ENCODE peak calls at places on chromosomes 11 and 22, in seven cellular contexts. B is CD8-positive, alpha-beta T cell; Q is sigmoid colon; Z is cardiac fibroblast; A is A673; P is tibial nerve; N is endodermal cell. H is an unnamed sample.

GRCh38 chr11:69443968-69444364 is 37.5 kb upstream of the LINC01488 start:
- DNase-seq in B (no peak), Q (no peak), Z (peak; percentile 42), A (no peak), P (no peak), N (peak; percentile 70), H (peak; percentile 35)

GRCh38 chr11:65558002-65558784 is at the start of gene LTBP3:
- DNase-seq in B (peak; percentile 29), Q (peak; percentile 94), Z (peak; percentile 92), A (peak; percentile 87), P (peak; percentile 80), N (peak; percentile 83), H (peak; percentile 88)

GRCh38 chr11:67392182-67392715 is 463 bp downstream of the RAD9A start:
- DNase-seq in B (no peak), Q (no peak), Z (no peak), A (no peak), P (no peak), N (no peak), H (no peak)

GRCh38 chr11:93396356-93396755 is 65.8 kb downstream of the DEUP1 start:
- DNase-seq in B (no peak), Q (no peak), Z (no peak), A (no peak), P (no peak), N (no peak), H (peak; percentile 4)

GRCh38 chr22:50301581-50301991 is 5.9 kb downstream of the PLXNB2 start:
- DNase-seq in B (no peak), Q (no peak), Z (peak; percentile 52), A (no peak), P (no peak), N (no peak), H (no peak)

GRCh38 chr11:69965821-69966582 is 112.1 kb upstream of the ANO1 start:
- DNase-seq in B (no peak), Q (no peak), Z (no peak), A (no peak), P (no peak), N (no peak), H (no peak)

GRCh38 chr11:99271527-99271926 is 250.8 kb downstream of the CNTN5 start:
- DNase-seq in B (no peak), Q (no peak), Z (no peak), A (no peak), P (no peak), N (peak; percentile 80), H (no peak)

GRCh38 chr11:37972691-37973090 is 1374.7 kb upstream of the RAG2 start:
- DNase-seq in B (no peak), Q (no peak), Z (peak; percentile 83), A (no peak), P (no peak), N (no peak), H (peak; percentile 77)

GRCh38 chr11:126969865-126970479 is 30.6 kb downstream of the KIRREL3 start:
- DNase-seq in B (no peak), Q (no peak), Z (peak; percentile 23), A (peak; percentile 25), P (no peak), N (peak; percentile 58), H (no peak)

GRCh38 chr11:280762-281485 is 2.7 kb downstream of the NLRP6 start:
- DNase-seq in B (peak; percentile 53), Q (peak; percentile 56), Z (no peak), A (no peak), P (no peak), N (peak; percentile 46), H (no peak)

GRCh38 chr22:49725516-49725915 is 102.2 kb downstream of the BRD1 start:
- DNase-seq in B (no peak), Q (no peak), Z (no peak), A (no peak), P (no peak), N (no peak), H (no peak)

GRCh38 chr11:70490208-70490607 is 91.9 kb downstream of the CTTN start:
- DNase-seq in B (no peak), Q (peak; percentile 40), Z (no peak), A (no peak), P (no peak), N (no peak), H (no peak)

GRCh38 chr22:37639070-37639760 is at the start of gene SH3BP1:
- DNase-seq in B (peak; percentile 59), Q (no peak), Z (peak; percentile 48), A (peak; percentile 56), P (no peak), N (peak; percentile 89), H (peak; percentile 35)

GRCh38 chr11:114110948-114111347 is 51.4 kb downstream of the ZBTB16 start:
- DNase-seq in B (no peak), Q (no peak), Z (peak; percentile 71), A (no peak), P (no peak), N (no peak), H (peak; percentile 65)

GRCh38 chr11:65575568-65576231 is at the start of gene EHBP1L1:
- DNase-seq in B (peak; percentile 75), Q (peak; percentile 88), Z (peak; percentile 65), A (peak; percentile 78), P (peak; percentile 49), N (peak; percentile 73), H (peak; percentile 57)

GRCh38 chr11:1326435-1327063 is 17.1 kb upstream of the TOLLIP start:
- DNase-seq in B (no peak), Q (peak; percentile 64), Z (no peak), A (no peak), P (no peak), N (no peak), H (peak; percentile 50)

GRCh38 chr11:97336064-97336463 is 946.3 kb downstream of the JRKL start:
- DNase-seq in B (no peak), Q (no peak), Z (no peak), A (no peak), P (no peak), N (no peak), H (no peak)

DNA sequence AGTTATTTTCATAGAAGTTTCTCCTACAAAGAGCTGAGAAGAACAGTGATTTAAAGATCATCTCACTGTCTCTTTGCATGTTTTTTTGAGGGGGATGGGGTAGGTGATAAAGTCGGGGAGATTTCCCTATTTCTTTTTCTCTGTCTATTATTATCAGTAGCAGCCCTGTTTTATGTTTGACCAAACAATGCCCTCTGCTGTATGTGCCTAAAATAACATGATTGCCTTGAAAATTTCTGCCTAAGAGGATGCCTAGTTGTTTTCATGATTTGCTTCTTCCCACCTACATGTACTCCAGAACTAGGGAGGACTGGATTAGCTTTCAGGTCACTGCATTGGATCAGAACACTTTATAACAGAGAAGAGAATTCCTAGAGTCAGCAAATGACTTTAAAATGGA is 1330.2 kb downstream of the LRRC4C start:
- DNase-seq in B (no peak), Q (no peak), Z (no peak), A (peak; percentile 90), P (no peak), N (no peak), H (peak; percentile 5)
- TF ChIP-seq CTCF in B (no peak), Q (no peak), Z (no peak), A (peak; percentile 93), P (peak; percentile 22), N (peak; percentile 70), H (peak; percentile 7)

GRCh38 chr22:39077513-39077840 is 402 bp downstream of the APOBEC3G start:
- DNase-seq in B (no peak), Q (no peak), Z (no peak), A (no peak), P (no peak), N (no peak), H (no peak)
- H3K4me3 ChIP-seq in B (peak overlapping the region; percentile 87), Q (peak overlapping the region; percentile 57), Z (peak overlapping the region; percentile 54), A (peak overlapping the region; percentile 37), P (peak overlapping the region; percentile 58), N (peak overlapping the region; percentile 80), H (peak overlapping the region; percentile 54)

GRCh38 chr22:47460870-47461269 is 698.4 kb downstream of the TBC1D22A start:
- DNase-seq in B (no peak), Q (no peak), Z (no peak), A (no peak), P (no peak), N (no peak), H (no peak)
- TF ChIP-seq CTCF in B (no peak), Q (no peak), Z (no peak), A (no peak), P (no peak), N (no peak), H (no peak)

GRCh38 chr11:31824791-31825452 is 13.8 kb upstream of the PAX6 start:
- DNase-seq in B (no peak), Q (no peak), Z (no peak), A (no peak), P (no peak), N (peak; percentile 70), H (no peak)
- H3K4me3 ChIP-seq in B (no peak overlapping the region), Q (no peak overlapping the region), Z (no peak overlapping the region), A (peak overlapping the region; percentile 1), P (no peak overlapping the region), N (no peak overlapping the region), H (no peak overlapping the region)

GRCh38 chr11:28596816-28597215 is 488.6 kb downstream of the METTL15 start:
- DNase-seq in B (no peak), Q (no peak), Z (no peak), A (no peak), P (no peak), N (no peak), H (peak; percentile 25)
- TF ChIP-seq CTCF in B (no peak), Q (no peak), Z (no peak), A (no peak), P (no peak), N (no peak), H (no peak)

DNA sequence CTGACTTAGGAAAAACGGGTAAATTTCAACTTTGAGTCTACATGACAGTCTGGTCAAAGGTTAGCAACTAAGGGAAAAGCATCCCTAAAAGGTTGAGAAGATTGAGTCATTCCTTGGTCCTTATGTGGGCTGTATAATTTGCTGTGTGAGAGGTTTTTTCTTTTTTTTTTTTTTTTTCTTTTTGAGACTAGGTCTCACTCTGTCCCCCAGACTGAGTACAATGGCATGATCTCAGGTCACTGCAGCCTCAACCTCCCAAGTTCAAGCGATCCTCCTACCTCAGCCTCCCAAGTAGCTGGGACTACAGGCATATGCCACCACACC is 101.4 kb downstream of the MRTFA start:
- DNase-seq in B (no peak), Q (no peak), Z (no peak), A (no peak), P (no peak), N (no peak), H (no peak)
- H3K4me3 ChIP-seq in B (no peak overlapping the region), Q (no peak overlapping the region), Z (no peak overlapping the region), A (no peak overlapping the region), P (no peak overlapping the region), N (no peak overlapping the region), H (no peak overlapping the region)

DNA sequence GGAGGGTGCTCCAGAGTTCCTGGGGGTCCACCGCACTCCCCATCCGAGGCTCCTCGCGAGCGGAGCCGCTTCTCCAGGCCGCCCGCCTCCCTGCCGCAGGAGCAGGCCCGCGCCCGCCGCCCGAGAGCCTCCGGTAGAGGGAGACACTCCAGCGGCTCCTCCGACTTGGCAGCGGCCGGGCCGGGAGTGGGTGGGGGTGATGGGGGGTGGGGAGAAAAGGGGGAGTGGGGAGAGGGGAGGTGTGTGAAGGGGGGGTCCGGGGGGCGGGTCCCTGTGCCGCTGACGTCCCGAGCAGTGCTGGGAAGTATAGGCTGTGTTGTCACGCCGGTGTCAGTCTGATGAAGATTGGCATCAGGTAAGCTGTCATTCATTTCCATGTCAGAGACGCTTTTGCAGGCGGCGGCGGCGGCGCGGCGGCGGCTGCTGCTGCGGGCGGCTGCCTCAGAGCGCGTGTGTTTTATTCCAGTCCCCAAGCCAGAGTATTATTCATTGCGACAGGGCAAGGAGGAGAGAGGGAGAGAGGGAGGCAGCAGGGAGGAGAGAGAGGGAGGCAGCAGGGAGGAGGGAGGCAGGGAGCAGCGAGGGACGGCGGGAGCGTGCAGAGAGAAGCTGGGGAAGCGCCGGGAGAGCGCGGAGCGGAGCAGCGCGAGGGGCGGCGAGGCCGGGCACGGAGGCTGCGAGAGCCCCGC is at the start of gene PKNOX2:
- DNase-seq in B (peak; percentile 56), Q (peak; percentile 92), Z (peak; percentile 88), A (peak; percentile 85), P (peak; percentile 72), N (peak; percentile 96), H (peak; percentile 85)
- TF ChIP-seq CTCF in B (peak; percentile 34), Q (no peak), Z (peak; percentile 46), A (peak; percentile 71), P (peak; percentile 89), N (peak; percentile 78), H (peak; percentile 64)

H was measured in choroid plexus epithelial cell.